ENCODE peak calls at places on chromosomes 2 and 18, in eight cellular contexts. K is iris pigment epithelial cell; P is stimulated activated CD4-positive, alpha-beta T cell treated with anti-CD3 and anti-CD28 coated beads, Interleukin-2, amount 100 ng/mL, for 48 hours; W is EL; L is MCF 10A; X is left ventricle myocardium inferior; C is neuronal stem cell; A is HFF-Myc. G is an unnamed sample.

GRCh38 chr2:170742896-170743529 is 27.2 kb upstream of the ERICH2 start:
- DNase-seq in X (no peak), A (no peak), P (no peak), K (no peak), C (no peak), W (no peak), L (no peak), G (no peak)

GRCh38 chr2:203909192-203909945 is 27.2 kb upstream of the ICOS start:
- DNase-seq in X (no peak), K (peak; percentile 77), P (no peak), W (peak; percentile 69), A (peak; percentile 32), C (peak; percentile 32), L (peak; percentile 59), G (peak; percentile 82)

GRCh38 chr2:9462872-9463697 is 11.3 kb upstream of the IAH1 start:
- DNase-seq in W (no peak), X (no peak), C (no peak), A (no peak), P (no peak), L (no peak), K (no peak), G (no peak)

GRCh38 chr2:200677721-200678532 is 92.1 kb downstream of the AOX1 start:
- DNase-seq in C (no peak), A (no peak), L (peak; percentile 71), P (no peak), K (peak; percentile 86), X (peak; percentile 22), W (no peak), G (peak; percentile 77)

GRCh38 chr2:220460257-220460985 is 833.0 kb downstream of the SLC4A3 start:
- DNase-seq in W (no peak), X (no peak), A (no peak), C (no peak), L (no peak), P (no peak), K (peak; percentile 16), G (no peak)

GRCh38 chr2:216391401-216391800 is 19.1 kb upstream of the MARCHF4 start:
- DNase-seq in K (peak; percentile 58), X (no peak), L (peak; percentile 67), W (peak; percentile 71), C (no peak), A (no peak), P (no peak), G (no peak)

GRCh38 chr2:160747771-160748170 is 254.2 kb upstream of the RBMS1 start:
- DNase-seq in A (peak; percentile 60), K (peak; percentile 66), P (no peak), W (peak; percentile 94), L (peak; percentile 73), C (no peak), X (no peak), G (peak; percentile 74)

GRCh38 chr18:67194886-67195285 is 321.6 kb downstream of the DSEL start:
- DNase-seq in L (no peak), X (no peak), C (no peak), P (no peak), W (no peak), A (no peak), K (no peak), G (no peak)

GRCh38 chr2:217151509-217152206 is 291.8 kb upstream of the TNP1 start:
- DNase-seq in K (no peak), A (no peak), W (no peak), L (no peak), X (no peak), C (no peak), P (no peak), G (no peak)

GRCh38 chr2:30366199-30366691 is 80.8 kb upstream of the LCLAT1 start:
- DNase-seq in W (peak; percentile 45), P (peak; percentile 37), X (no peak), A (no peak), C (no peak), K (peak; percentile 21), L (no peak), G (peak; percentile 42)

GRCh38 chr2:228627510-228627909 is 446.0 kb upstream of the SPHKAP start:
- DNase-seq in X (no peak), P (no peak), K (no peak), L (no peak), W (no peak), C (no peak), A (no peak), G (no peak)